ENCODE peak calls at places on chromosomes 16 and 17, in eight cellular contexts. L, O, K, A, S, Q, B and U are unnamed samples.

GRCh38 chr16:48082516-48082915 is 73.3 kb downstream of the ABCC12 start:
- DNase-seq in L (no peak), O (no peak), K (no peak), A (no peak), S (no peak), Q (no peak), B (no peak), U (no peak)

GRCh38 chr16:84535408-84535807 is 30.9 kb upstream of the MEAK7 start:
- DNase-seq in L (no peak), O (no peak), K (no peak), A (no peak), S (no peak), Q (no peak), B (no peak), U (no peak)

GRCh38 chr17:77280304-77280910 is 139.6 kb downstream of the SEC14L1 start:
- DNase-seq in L (no peak), O (no peak), K (no peak), A (peak; percentile 78), S (no peak), Q (no peak), B (peak; percentile 47), U (no peak)

GRCh38 chr16:89031715-89032659 is 55.0 kb upstream of the CBFA2T3 start:
- DNase-seq in L (no peak), O (peak; percentile 79), K (peak; percentile 21), A (no peak), S (no peak), Q (no peak), B (no peak), U (no peak)

GRCh38 chr16:54055864-54056263 is 230.7 kb downstream of the IRX3 start:
- DNase-seq in L (no peak), O (no peak), K (no peak), A (no peak), S (no peak), Q (no peak), B (no peak), U (no peak)

GRCh38 chr17:48555616-48556533 is 11.0 kb upstream of the HOXB2 start:
- DNase-seq in L (no peak), O (no peak), K (no peak), A (peak; percentile 78), S (peak; percentile 12), Q (no peak), B (peak; percentile 59), U (no peak)

GRCh38 chr16:69526831-69527655 is 38.7 kb upstream of the NFAT5 start:
- DNase-seq in L (no peak), O (no peak), K (no peak), A (no peak), S (no peak), Q (no peak), B (peak; percentile 97), U (no peak)

GRCh38 chr16:50879873-50880695 is 138.2 kb downstream of the CYLD start:
- DNase-seq in L (no peak), O (no peak), K (peak; percentile 44), A (peak; percentile 92), S (peak; percentile 16), Q (no peak), B (no peak), U (no peak)

GRCh38 chr17:28474035-28474640 is 694 bp downstream of the SLC13A2 start:
- DNase-seq in L (no peak), O (no peak), K (no peak), A (no peak), S (no peak), Q (no peak), B (no peak), U (no peak)

GRCh38 chr17:78789663-78790181 is 7.6 kb upstream of the CYTH1 start:
- DNase-seq in L (no peak), O (peak; percentile 91), K (peak; percentile 77), A (no peak), S (no peak), Q (no peak), B (peak; percentile 25), U (no peak)

GRCh38 chr17:39722965-39723848 is 7.1 kb downstream of the MIEN1 start:
- DNase-seq in L (no peak), O (peak; percentile 34), K (no peak), A (peak; percentile 90), S (no peak), Q (no peak), B (no peak), U (no peak)

GRCh38 chr16:86669285-86669805 is 91.0 kb downstream of the FOXL1 start:
- DNase-seq in L (no peak), O (no peak), K (no peak), A (no peak), S (no peak), Q (no peak), B (no peak), U (no peak)

GRCh38 chr16:90035902-90036301 is 16.6 kb upstream of the DBNDD1 start:
- DNase-seq in L (no peak), O (no peak), K (no peak), A (peak; percentile 65), S (no peak), Q (no peak), B (no peak), U (no peak)